ENCODE peak calls at places on chromosomes 7 and 10, in six cellular contexts. W is tibial nerve; L is heart left ventricle; U is CD4-positive, alpha-beta T cell; T is osteocyte; J is uterus. A is an unnamed sample.

GRCh38 chr10:29805134-29805691 is 170.4 kb upstream of the SVIL start:
- DNase-seq in W (no peak), L (no peak), U (no peak), T (no peak), J (no peak), A (no peak)

GRCh38 chr7:71480814-71481213 is 348.9 kb downstream of the GALNT17 start:
- DNase-seq in W (no peak), L (no peak), U (no peak), T (no peak), J (no peak), A (no peak)

GRCh38 chr10:35822316-35822715 is 180.2 kb upstream of the FZD8 start:
- DNase-seq in W (peak; percentile 63), L (peak; percentile 89), U (no peak), T (no peak), J (peak; percentile 24), A (no peak)

GRCh38 chr10:11425288-11425595 is 186.2 kb downstream of the USP6NL start:
- DNase-seq in W (no peak), L (no peak), U (no peak), T (no peak), J (no peak), A (no peak)

GRCh38 chr7:27661776-27662489 is 750 bp downstream of the HIBADH start:
- DNase-seq in W (peak; percentile 29), L (peak; percentile 29), U (peak; percentile 6), T (no peak), J (peak; percentile 44), A (peak; percentile 43)

GRCh38 chr10:113221756-113222168 is 271.7 kb downstream of the TCF7L2 start:
- DNase-seq in W (no peak), L (no peak), U (no peak), T (no peak), J (no peak), A (no peak)

GRCh38 chr7:108152198-108152597 is 22.0 kb upstream of the LAMB4 start:
- DNase-seq in W (no peak), L (no peak), U (no peak), T (no peak), J (no peak), A (no peak)

GRCh38 chr7:93948106-93948505 is 26.6 kb downstream of the GNG11 start:
- DNase-seq in W (no peak), L (no peak), U (no peak), T (no peak), J (no peak), A (no peak)

GRCh38 chr7:14505906-14506305 is 396.6 kb downstream of the DGKB start:
- DNase-seq in W (no peak), L (no peak), U (no peak), T (no peak), J (no peak), A (no peak)

GRCh38 chr7:120114626-120115025 is 158.3 kb upstream of the KCND2 start:
- DNase-seq in W (no peak), L (no peak), U (no peak), T (no peak), J (no peak), A (no peak)

GRCh38 chr7:130363156-130363847 is 17.0 kb upstream of the CPA1 start:
- DNase-seq in W (no peak), L (no peak), U (no peak), T (no peak), J (peak; percentile 45), A (no peak)

GRCh38 chr7:138837627-138838026 is 39.6 kb upstream of the ATP6V0A4 start:
- DNase-seq in W (no peak), L (peak; percentile 40), U (no peak), T (peak; percentile 76), J (no peak), A (no peak)

GRCh38 chr7:73882060-73882428 is 21.1 kb downstream of the TMEM270 start:
- DNase-seq in W (no peak), L (no peak), U (no peak), T (no peak), J (no peak), A (no peak)

GRCh38 chr7:31326416-31326815 is 14.1 kb downstream of the NEUROD6 start:
- DNase-seq in W (no peak), L (no peak), U (no peak), T (no peak), J (no peak), A (no peak)

GRCh38 chr7:95784796-95785195 is 12.4 kb downstream of the DYNC1I1 start:
- DNase-seq in W (no peak), L (no peak), U (no peak), T (no peak), J (no peak), A (no peak)

GRCh38 chr7:2199956-2200583 is 32.7 kb downstream of the MAD1L1 start:
- DNase-seq in W (no peak), L (no peak), U (no peak), T (no peak), J (no peak), A (no peak)

GRCh38 chr7:2929321-2930201 is 85.5 kb upstream of the GNA12 start:
- DNase-seq in W (no peak), L (no peak), U (no peak), T (peak; percentile 77), J (no peak), A (no peak)

DNA sequence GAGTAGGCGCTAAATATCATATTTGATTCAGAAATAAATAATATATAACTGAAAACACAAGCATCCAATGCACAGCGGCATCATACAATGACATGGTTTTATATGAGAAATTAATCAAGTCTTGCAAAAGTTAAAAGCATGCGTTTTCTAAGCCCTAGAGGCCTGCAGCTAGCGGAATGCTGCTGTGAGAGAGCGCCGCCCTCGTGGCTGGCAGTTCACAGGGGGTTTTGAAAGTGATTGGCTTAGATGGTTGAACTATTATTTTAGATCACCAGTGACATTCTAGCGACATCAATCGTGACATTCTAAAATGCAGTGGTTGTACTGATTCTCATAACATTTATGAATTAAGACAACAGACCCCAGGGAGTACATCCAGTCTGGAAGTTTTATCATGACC is 235.2 kb upstream of the MGMT start:
- DNase-seq in W (no peak), L (no peak), U (no peak), T (no peak), J (no peak), A (no peak)
- TF ChIP-seq CTCF in W (no peak), L (no peak), U (no peak), T (no peak), J (no peak), A (no peak)

GRCh38 chr7:128791121-128791967 is 424 bp upstream of the CCDC136 start:
- DNase-seq in W (peak; percentile 36), L (peak; percentile 81), U (peak; percentile 77), T (peak; percentile 88), J (peak; percentile 66), A (peak; percentile 94)
- TF ChIP-seq CTCF in W (no peak), L (no peak), U (no peak), T (no peak), J (no peak), A (no peak)

GRCh38 chr7:18570441-18570840 is 74.9 kb downstream of the HDAC9 start:
- DNase-seq in W (no peak), L (no peak), U (no peak), T (no peak), J (no peak), A (no peak)

GRCh38 chr7:18573410-18574234 is 78.1 kb downstream of the HDAC9 start:
- DNase-seq in W (no peak), L (peak; percentile 43), U (no peak), T (no peak), J (no peak), A (no peak)

GRCh38 chr7:18574235-18574540 is 78.6 kb downstream of the HDAC9 start:
- DNase-seq in W (no peak), L (no peak), U (no peak), T (no peak), J (no peak), A (no peak)

GRCh38 chr7:18572885-18573284 is 77.3 kb downstream of the HDAC9 start:
- DNase-seq in W (no peak), L (no peak), U (no peak), T (no peak), J (no peak), A (no peak)

DNA sequence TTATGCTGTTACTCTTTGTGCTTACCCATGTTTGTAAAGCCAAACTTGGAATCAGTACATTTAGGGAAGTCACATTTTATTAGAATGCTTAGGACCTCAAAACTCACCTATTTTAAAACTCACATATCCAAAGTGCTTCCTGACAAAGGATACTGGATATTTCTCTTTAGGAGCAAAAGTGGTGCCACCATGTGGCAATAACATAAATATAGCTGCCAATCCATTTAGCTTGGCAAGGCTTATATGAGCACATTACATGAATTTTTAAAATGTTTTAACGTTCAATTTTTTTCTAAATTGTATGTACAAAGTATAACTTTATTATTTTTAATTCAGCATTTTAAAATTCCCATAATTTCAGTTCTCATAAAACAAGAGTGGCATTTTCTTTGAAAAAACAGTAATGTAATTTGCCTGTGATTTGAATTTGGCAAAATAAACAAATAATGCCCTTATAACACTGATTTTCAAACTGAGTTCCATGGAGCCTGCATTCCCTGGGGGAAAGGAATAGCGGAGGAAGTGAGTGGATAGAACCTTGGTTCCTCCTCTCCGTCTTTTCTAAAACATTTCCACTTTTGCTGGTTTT is 75.4 kb downstream of the HDAC9 start:
- DNase-seq in W (no peak), L (no peak), U (no peak), T (no peak), J (no peak), A (no peak)
- TF ChIP-seq CTCF in W (peak; percentile 40), L (peak; percentile 41), U (no peak), T (peak; percentile 79), J (peak; percentile 56), A (peak; percentile 34)

DNA sequence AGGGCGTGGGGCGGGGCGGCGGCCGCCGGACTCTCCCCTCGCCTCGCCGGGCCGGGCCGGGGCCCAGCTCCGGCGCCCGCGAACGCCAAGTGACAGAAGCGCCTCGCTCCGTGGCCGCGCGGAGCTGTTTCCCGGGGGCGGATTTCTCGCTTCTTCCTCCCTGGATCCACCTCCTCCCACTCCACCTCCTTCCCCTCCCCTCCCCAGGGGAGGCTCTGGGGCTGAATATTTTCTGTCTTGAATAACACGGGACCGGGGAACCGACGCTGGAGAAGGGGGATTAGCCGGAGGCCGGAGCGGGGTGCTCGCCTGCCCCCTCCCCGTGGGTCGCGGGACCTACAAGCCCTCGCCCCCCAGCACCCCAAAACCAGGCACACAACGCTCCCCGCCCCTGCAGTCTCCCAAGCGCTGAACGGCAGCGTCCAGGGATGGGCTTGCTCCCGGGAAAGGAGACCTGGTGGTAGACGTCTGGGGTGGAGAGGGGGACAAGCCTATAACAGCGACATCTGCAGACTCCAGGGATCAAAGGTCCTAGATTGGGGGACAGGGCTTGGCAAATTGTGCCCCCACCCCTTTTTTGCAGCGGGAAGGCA is at the start of gene ARHGAP21:
- DNase-seq in W (peak; percentile 73), L (peak; percentile 85), U (peak; percentile 20), T (peak; percentile 89), J (peak; percentile 75), A (peak; percentile 75)
- TF ChIP-seq CTCF in W (no peak), L (peak; percentile 3), U (peak; percentile 4), T (no peak), J (no peak), A (no peak)

A was measured in GM13977.